ENCODE peak calls at places on chromosomes 16 and 17, in ten cellular contexts. One of them, this sample, is unnamed.

GRCh38 chr17:56809106-56809819 is 24.5 kb downstream of the C17orf67 start:
- DNase-seq in neural progenitor cell: no peak
- DNase-seq in SK-N-SH: no peak
- DNase-seq in GM23248: no peak
- DNase-seq in colonic mucosa: no peak
- DNase-seq in MM.1S: no peak
- DNase-seq in IMR-90: no peak
- DNase-seq in Karpas-422: no peak
- DNase-seq in PC-3: no peak
- DNase-seq in GM12878: no peak
- DNase-seq in this sample: no peak

GRCh38 chr16:2183671-2184070 is 12.7 kb downstream of the CASKIN1 start:
- DNase-seq in neural progenitor cell: no peak
- DNase-seq in SK-N-SH: no peak
- DNase-seq in GM23248: no peak
- DNase-seq in colonic mucosa: no peak
- DNase-seq in MM.1S: no peak
- DNase-seq in IMR-90: no peak
- DNase-seq in Karpas-422: no peak
- DNase-seq in PC-3: no peak
- DNase-seq in GM12878: no peak
- DNase-seq in this sample: no peak

GRCh38 chr16:82603784-82604411 is 22.9 kb upstream of the CDH13 start:
- DNase-seq in neural progenitor cell: peak; percentile 72
- DNase-seq in SK-N-SH: no peak
- DNase-seq in GM23248: peak; percentile 84
- DNase-seq in colonic mucosa: peak; percentile 29
- DNase-seq in MM.1S: no peak
- DNase-seq in IMR-90: peak; percentile 73
- DNase-seq in Karpas-422: peak; percentile 73
- DNase-seq in PC-3: peak; percentile 47
- DNase-seq in GM12878: no peak
- DNase-seq in this sample: peak; percentile 68

GRCh38 chr16:84647830-84648594 is at the start of gene KLHL36:
- DNase-seq in neural progenitor cell: peak; percentile 52
- DNase-seq in SK-N-SH: peak; percentile 96
- DNase-seq in GM23248: peak; percentile 78
- DNase-seq in colonic mucosa: peak; percentile 70
- DNase-seq in MM.1S: peak; percentile 21
- DNase-seq in IMR-90: no peak
- DNase-seq in Karpas-422: peak; percentile 74
- DNase-seq in PC-3: peak; percentile 19
- DNase-seq in GM12878: no peak
- DNase-seq in this sample: peak; percentile 33

GRCh38 chr16:78811247-78811646 is 711.8 kb downstream of the WWOX start:
- DNase-seq in neural progenitor cell: no peak
- DNase-seq in SK-N-SH: no peak
- DNase-seq in GM23248: no peak
- DNase-seq in colonic mucosa: no peak
- DNase-seq in MM.1S: no peak
- DNase-seq in IMR-90: no peak
- DNase-seq in Karpas-422: no peak
- DNase-seq in PC-3: no peak
- DNase-seq in GM12878: no peak
- DNase-seq in this sample: no peak

GRCh38 chr17:74288785-74289184 is 14.8 kb downstream of the DNAI2 start:
- DNase-seq in neural progenitor cell: no peak
- DNase-seq in SK-N-SH: no peak
- DNase-seq in GM23248: peak; percentile 16
- DNase-seq in colonic mucosa: no peak
- DNase-seq in MM.1S: no peak
- DNase-seq in IMR-90: no peak
- DNase-seq in Karpas-422: no peak
- DNase-seq in PC-3: peak; percentile 46
- DNase-seq in GM12878: peak; percentile 69
- DNase-seq in this sample: no peak

GRCh38 chr17:74339537-74340195 is 13.6 kb downstream of the KIF19 start:
- DNase-seq in neural progenitor cell: no peak
- DNase-seq in SK-N-SH: no peak
- DNase-seq in GM23248: no peak
- DNase-seq in colonic mucosa: no peak
- DNase-seq in MM.1S: no peak
- DNase-seq in IMR-90: no peak
- DNase-seq in Karpas-422: peak; percentile 58
- DNase-seq in PC-3: no peak
- DNase-seq in GM12878: no peak
- DNase-seq in this sample: no peak

GRCh38 chr17:10135539-10136257 is 62.7 kb downstream of the GAS7 start:
- DNase-seq in neural progenitor cell: no peak
- DNase-seq in SK-N-SH: no peak
- DNase-seq in GM23248: peak; percentile 91
- DNase-seq in colonic mucosa: peak; percentile 60
- DNase-seq in MM.1S: no peak
- DNase-seq in IMR-90: peak; percentile 56
- DNase-seq in Karpas-422: peak; percentile 41
- DNase-seq in PC-3: no peak
- DNase-seq in GM12878: no peak
- DNase-seq in this sample: no peak

GRCh38 chr16:81830845-81831600 is 51.9 kb downstream of the PLCG2 start:
- DNase-seq in neural progenitor cell: no peak
- DNase-seq in SK-N-SH: no peak
- DNase-seq in GM23248: no peak
- DNase-seq in colonic mucosa: no peak
- DNase-seq in MM.1S: no peak
- DNase-seq in IMR-90: no peak
- DNase-seq in Karpas-422: peak; percentile 91
- DNase-seq in PC-3: no peak
- DNase-seq in GM12878: no peak
- DNase-seq in this sample: no peak

GRCh38 chr17:41518031-41518430 is 659 bp downstream of the KRT15 start:
- DNase-seq in neural progenitor cell: no peak
- DNase-seq in SK-N-SH: no peak
- DNase-seq in GM23248: no peak
- DNase-seq in colonic mucosa: no peak
- DNase-seq in MM.1S: peak; percentile 62
- DNase-seq in IMR-90: no peak
- DNase-seq in Karpas-422: no peak
- DNase-seq in PC-3: no peak
- DNase-seq in GM12878: no peak
- DNase-seq in this sample: no peak

GRCh38 chr17:14866266-14866665 is 398.9 kb downstream of the PMP22 start:
- DNase-seq in neural progenitor cell: no peak
- DNase-seq in SK-N-SH: no peak
- DNase-seq in GM23248: peak; percentile 10
- DNase-seq in colonic mucosa: no peak
- DNase-seq in MM.1S: no peak
- DNase-seq in IMR-90: peak; percentile 24
- DNase-seq in Karpas-422: no peak
- DNase-seq in PC-3: no peak
- DNase-seq in GM12878: no peak
- DNase-seq in this sample: no peak

GRCh38 chr16:83187404-83187803 is 560.6 kb downstream of the CDH13 start:
- DNase-seq in neural progenitor cell: no peak
- DNase-seq in SK-N-SH: no peak
- DNase-seq in GM23248: peak; percentile 84
- DNase-seq in colonic mucosa: no peak
- DNase-seq in MM.1S: no peak
- DNase-seq in IMR-90: peak; percentile 89
- DNase-seq in Karpas-422: no peak
- DNase-seq in PC-3: peak; percentile 10
- DNase-seq in GM12878: no peak
- DNase-seq in this sample: peak; percentile 53

GRCh38 chr16:25126820-25127232 is 15.3 kb downstream of the LCMT1 start:
- DNase-seq in neural progenitor cell: no peak
- DNase-seq in SK-N-SH: no peak
- DNase-seq in GM23248: peak; percentile 88
- DNase-seq in colonic mucosa: peak; percentile 78
- DNase-seq in MM.1S: peak; percentile 23
- DNase-seq in IMR-90: peak; percentile 91
- DNase-seq in Karpas-422: peak; percentile 57
- DNase-seq in PC-3: peak; percentile 82
- DNase-seq in GM12878: no peak
- DNase-seq in this sample: peak; percentile 58

GRCh38 chr17:1577657-1578428 is 15.3 kb upstream of the PITPNA start:
- DNase-seq in neural progenitor cell: no peak
- DNase-seq in SK-N-SH: no peak
- DNase-seq in GM23248: no peak
- DNase-seq in colonic mucosa: no peak
- DNase-seq in MM.1S: no peak
- DNase-seq in IMR-90: no peak
- DNase-seq in Karpas-422: peak; percentile 59
- DNase-seq in PC-3: no peak
- DNase-seq in GM12878: no peak
- DNase-seq in this sample: no peak

GRCh38 chr16:53761967-53762726 is 58.2 kb downstream of the FTO start:
- DNase-seq in neural progenitor cell: no peak
- DNase-seq in SK-N-SH: no peak
- DNase-seq in GM23248: peak; percentile 56
- DNase-seq in colonic mucosa: no peak
- DNase-seq in MM.1S: no peak
- DNase-seq in IMR-90: no peak
- DNase-seq in Karpas-422: no peak
- DNase-seq in PC-3: no peak
- DNase-seq in GM12878: no peak
- DNase-seq in this sample: no peak
- H3K9ac ChIP-seq in neural progenitor cell: no peak overlapping the region
- H3K9ac ChIP-seq in SK-N-SH: no peak overlapping the region
- H3K9ac ChIP-seq in GM23248: no peak overlapping the region
- H3K9ac ChIP-seq in colonic mucosa: no peak overlapping the region
- H3K9ac ChIP-seq in MM.1S: no peak overlapping the region
- H3K9ac ChIP-seq in IMR-90: no peak overlapping the region
- H3K9ac ChIP-seq in Karpas-422: no peak overlapping the region
- H3K9ac ChIP-seq in PC-3: no peak overlapping the region
- H3K9ac ChIP-seq in GM12878: no peak overlapping the region
- H3K9ac ChIP-seq in this sample: no peak overlapping the region

GRCh38 chr17:82274134-82275020 is 877 bp upstream of the CSNK1D start:
- DNase-seq in neural progenitor cell: no peak
- DNase-seq in SK-N-SH: no peak
- DNase-seq in GM23248: no peak
- DNase-seq in colonic mucosa: no peak
- DNase-seq in MM.1S: no peak
- DNase-seq in IMR-90: no peak
- DNase-seq in Karpas-422: no peak
- DNase-seq in PC-3: no peak
- DNase-seq in GM12878: no peak
- DNase-seq in this sample: no peak
- H3K9ac ChIP-seq in neural progenitor cell: no peak overlapping the region
- H3K9ac ChIP-seq in SK-N-SH: peak overlapping the region; percentile 98
- H3K9ac ChIP-seq in GM23248: peak overlapping the region; percentile 97
- H3K9ac ChIP-seq in colonic mucosa: peak overlapping the region; percentile 89
- H3K9ac ChIP-seq in MM.1S: peak overlapping the region; percentile 95
- H3K9ac ChIP-seq in IMR-90: peak overlapping the region; percentile 57
- H3K9ac ChIP-seq in Karpas-422: peak overlapping the region; percentile 99
- H3K9ac ChIP-seq in PC-3: peak overlapping the region; percentile 99
- H3K9ac ChIP-seq in GM12878: no peak overlapping the region
- H3K9ac ChIP-seq in this sample: no peak overlapping the region

GRCh38 chr17:82865274-82865673 is 25.5 kb upstream of the ZNF750 start:
- DNase-seq in neural progenitor cell: no peak
- DNase-seq in SK-N-SH: no peak
- DNase-seq in GM23248: no peak
- DNase-seq in colonic mucosa: no peak
- DNase-seq in MM.1S: no peak
- DNase-seq in IMR-90: no peak
- DNase-seq in Karpas-422: no peak
- DNase-seq in PC-3: no peak
- DNase-seq in GM12878: no peak
- DNase-seq in this sample: no peak

GRCh38 chr17:82866521-82867214 is 26.8 kb upstream of the ZNF750 start:
- DNase-seq in neural progenitor cell: peak; percentile 47
- DNase-seq in SK-N-SH: peak; percentile 85
- DNase-seq in GM23248: peak; percentile 91
- DNase-seq in colonic mucosa: no peak
- DNase-seq in MM.1S: no peak
- DNase-seq in IMR-90: peak; percentile 94
- DNase-seq in Karpas-422: no peak
- DNase-seq in PC-3: no peak
- DNase-seq in GM12878: no peak
- DNase-seq in this sample: peak; percentile 87

GRCh38 chr17:82867763-82868325 is 28.0 kb upstream of the ZNF750 start:
- DNase-seq in neural progenitor cell: no peak
- DNase-seq in SK-N-SH: no peak
- DNase-seq in GM23248: no peak
- DNase-seq in colonic mucosa: no peak
- DNase-seq in MM.1S: no peak
- DNase-seq in IMR-90: no peak
- DNase-seq in Karpas-422: no peak
- DNase-seq in PC-3: no peak
- DNase-seq in GM12878: no peak
- DNase-seq in this sample: no peak

GRCh38 chr17:82864721-82865240 is 25.0 kb upstream of the ZNF750 start:
- DNase-seq in neural progenitor cell: no peak
- DNase-seq in SK-N-SH: no peak
- DNase-seq in GM23248: no peak
- DNase-seq in colonic mucosa: no peak
- DNase-seq in MM.1S: no peak
- DNase-seq in IMR-90: no peak
- DNase-seq in Karpas-422: no peak
- DNase-seq in PC-3: no peak
- DNase-seq in GM12878: no peak
- DNase-seq in this sample: no peak

GRCh38 chr17:82865996-82866395 is 26.2 kb upstream of the ZNF750 start:
- DNase-seq in neural progenitor cell: no peak
- DNase-seq in SK-N-SH: no peak
- DNase-seq in GM23248: no peak
- DNase-seq in colonic mucosa: no peak
- DNase-seq in MM.1S: no peak
- DNase-seq in IMR-90: no peak
- DNase-seq in Karpas-422: no peak
- DNase-seq in PC-3: no peak
- DNase-seq in GM12878: no peak
- DNase-seq in this sample: no peak
- H3K9ac ChIP-seq in neural progenitor cell: no peak overlapping the region
- H3K9ac ChIP-seq in SK-N-SH: peak overlapping the region; percentile 11
- H3K9ac ChIP-seq in GM23248: peak overlapping the region; percentile 55
- H3K9ac ChIP-seq in colonic mucosa: no peak overlapping the region
- H3K9ac ChIP-seq in MM.1S: no peak overlapping the region
- H3K9ac ChIP-seq in IMR-90: no peak overlapping the region
- H3K9ac ChIP-seq in Karpas-422: no peak overlapping the region
- H3K9ac ChIP-seq in PC-3: no peak overlapping the region
- H3K9ac ChIP-seq in GM12878: peak overlapping the region; percentile 15
- H3K9ac ChIP-seq in this sample: peak overlapping the region; percentile 5

GRCh38 chr17:33474789-33475188 is 181.7 kb upstream of the ASIC2 start:
- DNase-seq in neural progenitor cell: no peak
- DNase-seq in SK-N-SH: no peak
- DNase-seq in GM23248: no peak
- DNase-seq in colonic mucosa: no peak
- DNase-seq in MM.1S: no peak
- DNase-seq in IMR-90: no peak
- DNase-seq in Karpas-422: no peak
- DNase-seq in PC-3: no peak
- DNase-seq in GM12878: no peak
- DNase-seq in this sample: no peak
- H3K9ac ChIP-seq in neural progenitor cell: no peak overlapping the region
- H3K9ac ChIP-seq in SK-N-SH: no peak overlapping the region
- H3K9ac ChIP-seq in GM23248: no peak overlapping the region
- H3K9ac ChIP-seq in colonic mucosa: no peak overlapping the region
- H3K9ac ChIP-seq in MM.1S: no peak overlapping the region
- H3K9ac ChIP-seq in IMR-90: no peak overlapping the region
- H3K9ac ChIP-seq in Karpas-422: no peak overlapping the region
- H3K9ac ChIP-seq in PC-3: no peak overlapping the region
- H3K9ac ChIP-seq in GM12878: no peak overlapping the region
- H3K9ac ChIP-seq in this sample: no peak overlapping the region

GRCh38 chr16:8588703-8589292 is 1.5 kb downstream of the TMEM114 start:
- DNase-seq in neural progenitor cell: peak; percentile 71
- DNase-seq in SK-N-SH: peak; percentile 48
- DNase-seq in GM23248: no peak
- DNase-seq in colonic mucosa: no peak
- DNase-seq in MM.1S: no peak
- DNase-seq in IMR-90: no peak
- DNase-seq in Karpas-422: no peak
- DNase-seq in PC-3: no peak
- DNase-seq in GM12878: no peak
- DNase-seq in this sample: no peak
- H3K9ac ChIP-seq in neural progenitor cell: no peak overlapping the region
- H3K9ac ChIP-seq in SK-N-SH: no peak overlapping the region
- H3K9ac ChIP-seq in GM23248: no peak overlapping the region
- H3K9ac ChIP-seq in colonic mucosa: no peak overlapping the region
- H3K9ac ChIP-seq in MM.1S: no peak overlapping the region
- H3K9ac ChIP-seq in IMR-90: no peak overlapping the region
- H3K9ac ChIP-seq in Karpas-422: no peak overlapping the region
- H3K9ac ChIP-seq in PC-3: no peak overlapping the region
- H3K9ac ChIP-seq in GM12878: no peak overlapping the region
- H3K9ac ChIP-seq in this sample: no peak overlapping the region

This sample was measured in endothelial cell of umbilical vein.